ENCODE peak calls at places on chromosomes 6 and 20, in seven cellular contexts. F is neural progenitor cell, E is HCT116, W is hepatocyte, J is PC-9, H is fibroblast of lung, C is endothelial cell of umbilical vein. D is an unnamed sample. For H4K20me1, the result is how much of the 10 kb centered on the place peaks cover.

GRCh38 chr6:113630738-113631535 is 226.2 kb upstream of the MARCKS start:
- DNase-seq in F (no peak), E (no peak), W (peak), J (no peak), H (peak), C (peak), D (peak)

GRCh38 chr20:34627458-34627857 is 49.4 kb downstream of the PIGU start:
- DNase-seq in F (no peak), E (no peak), W (no peak), J (no peak), H (no peak), C (no peak), D (no peak)

GRCh38 chr6:158081657-158081935 is 86.5 kb downstream of the SERAC1 start:
- DNase-seq in F (no peak), E (no peak), W (no peak), J (no peak), H (no peak), C (no peak), D (no peak)

GRCh38 chr20:31712564-31713311 is 9.9 kb downstream of the BCL2L1 start:
- DNase-seq in F (peak), E (peak), W (peak), J (peak), H (peak), C (peak), D (peak)

GRCh38 chr6:159116343-159116742 is 52.9 kb upstream of the FNDC1 start:
- DNase-seq in F (no peak), E (no peak), W (no peak), J (no peak), H (no peak), C (no peak), D (no peak)

GRCh38 chr20:43320536-43320935 is 130.8 kb upstream of the PTPRT start:
- DNase-seq in F (peak), E (no peak), W (no peak), J (no peak), H (no peak), C (no peak), D (no peak)

GRCh38 chr20:25090492-25091429 is 8.8 kb upstream of the VSX1 start:
- DNase-seq in F (no peak), E (no peak), W (no peak), J (peak), H (no peak), C (no peak), D (no peak)

GRCh38 chr6:52411911-52412310 is 8.2 kb upstream of the EFHC1 start:
- DNase-seq in F (no peak), E (no peak), W (no peak), J (no peak), H (no peak), C (no peak), D (no peak)

GRCh38 chr6:129575378-129576118 is 134.4 kb downstream of the ARHGAP18 start:
- DNase-seq in F (peak), E (peak), W (peak), J (peak), H (peak), C (peak), D (peak)

GRCh38 chr20:45545754-45546453 is 1.3 kb downstream of the EPPIN start:
- DNase-seq in F (peak), E (peak), W (peak), J (no peak), H (peak), C (no peak), D (peak)

GRCh38 chr6:3986241-3986640 is 92.7 kb downstream of the FAM217A start:
- DNase-seq in F (no peak), E (no peak), W (no peak), J (no peak), H (no peak), C (no peak), D (no peak)

DNA sequence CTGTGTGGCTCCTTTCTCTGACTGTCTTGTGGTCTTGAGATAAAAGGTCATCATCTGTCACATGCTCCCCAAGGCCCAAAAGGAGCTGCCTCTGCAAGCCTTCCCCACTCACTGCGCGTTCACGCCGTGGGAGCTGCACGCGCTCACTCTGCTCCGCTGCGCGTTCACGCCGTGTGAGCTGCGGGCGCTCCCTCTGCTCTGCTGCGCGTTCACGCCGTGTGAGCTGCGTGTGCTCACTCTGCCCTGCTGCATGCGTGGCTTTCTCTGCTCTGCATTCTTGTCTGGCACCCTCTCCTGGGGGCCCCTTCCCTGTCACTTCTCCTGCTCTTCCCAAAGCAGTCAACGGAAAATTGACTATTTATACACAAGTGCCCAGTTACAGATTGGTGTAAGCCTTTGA is 42.5 kb downstream of the PSMB1 start:
- DNase-seq in F (no peak), E (no peak), W (no peak), J (no peak), H (no peak), C (no peak), D (no peak)
- TF ChIP-seq EZH2 in F (no peak), E (no peak), W (no peak), J (no peak), H (no peak), C (no peak), D (no peak)

GRCh38 chr20:32820000-32820697 is 395 bp downstream of the MAPRE1 start:
- DNase-seq in F (peak), E (peak), W (peak), J (no peak), H (peak), C (peak), D (peak)
- H4K20me1 ChIP-seq in F (half or more), E (under half), W (under half), J (under half), H (under half), C (under half), D (half or more)

DNA sequence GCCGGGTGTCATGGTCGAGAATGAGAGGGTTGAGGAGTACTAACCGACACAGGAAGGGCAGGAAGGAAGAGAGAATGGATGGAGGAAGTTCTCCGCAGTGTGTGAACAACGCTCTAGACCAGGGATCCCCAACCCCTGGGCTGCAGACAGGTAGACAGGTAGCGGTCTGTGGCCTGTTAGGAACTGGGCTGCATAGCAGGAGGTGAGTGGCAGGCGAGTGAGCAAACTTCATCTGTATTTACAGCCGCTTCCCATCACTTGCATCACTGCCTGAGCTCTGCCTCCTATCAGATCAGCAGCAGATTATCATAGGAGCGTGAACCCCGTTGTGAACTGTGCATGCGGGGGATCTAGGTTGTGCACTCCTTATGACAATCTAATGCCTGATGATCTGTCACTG is 62.0 kb downstream of the SULF2 start:
- DNase-seq in F (no peak), E (no peak), W (no peak), J (no peak), H (no peak), C (no peak), D (no peak)
- H3K4me2 ChIP-seq in F (no peak), E (no peak), W (no peak), J (no peak), H (no peak), C (no peak), D (no peak)

DNA sequence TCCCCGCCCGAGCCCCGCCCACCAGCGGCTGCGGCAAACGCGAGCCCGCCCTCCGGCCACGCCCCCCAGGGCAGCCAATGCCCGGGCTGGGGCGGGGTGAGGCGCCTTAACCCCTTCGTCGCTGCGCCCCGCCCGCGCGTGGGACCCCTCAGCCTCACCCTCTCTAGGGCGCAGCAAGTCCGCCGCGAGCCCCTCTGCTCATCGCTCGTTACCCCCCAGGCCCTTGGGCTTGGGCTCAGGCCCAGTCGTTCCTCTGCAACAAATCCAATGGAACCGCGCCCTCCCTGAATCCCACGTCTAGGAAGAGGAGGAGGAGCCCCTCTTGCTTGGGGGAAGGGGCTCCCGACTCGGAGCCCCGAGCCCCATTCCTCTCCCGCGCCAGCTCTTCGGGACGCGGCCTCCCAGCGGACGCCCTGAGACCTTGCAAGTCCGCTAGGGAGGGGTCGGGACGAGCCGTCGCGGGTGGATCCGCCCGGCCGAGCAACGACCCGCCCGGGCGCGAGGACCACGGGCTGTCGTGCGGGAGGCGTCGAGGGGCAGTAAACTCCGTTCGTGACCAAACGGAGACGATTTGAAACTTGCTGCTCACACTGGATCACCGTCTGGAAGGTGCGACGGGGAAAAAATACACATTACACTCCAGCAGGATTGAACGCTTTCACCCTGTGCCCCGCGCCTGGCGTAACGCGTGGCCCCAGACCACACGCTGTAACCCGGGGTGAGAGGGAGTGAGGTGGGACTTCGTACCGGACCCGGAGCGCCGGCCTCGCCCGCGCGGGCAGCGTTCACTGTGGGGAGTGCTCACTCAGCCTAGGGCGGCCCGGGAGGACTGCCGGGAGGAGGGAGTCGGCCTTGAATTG is 463 bp upstream of the LZTS3 start:
- DNase-seq in F (peak), E (peak), W (peak), J (peak), H (peak), C (peak), D (peak)
- TF ChIP-seq EZH2 in F (peak), E (no peak), W (no peak), J (no peak), H (no peak), C (no peak), D (peak)

GRCh38 chr6:37904590-37904989 is 85.1 kb downstream of the ZFAND3 start:
- DNase-seq in F (no peak), E (no peak), W (no peak), J (no peak), H (no peak), C (peak), D (peak)
- H4K20me1 ChIP-seq in F (half or more), E (under half), W (half or more), J (half or more), H (under half), C (under half), D (half or more)

DNA sequence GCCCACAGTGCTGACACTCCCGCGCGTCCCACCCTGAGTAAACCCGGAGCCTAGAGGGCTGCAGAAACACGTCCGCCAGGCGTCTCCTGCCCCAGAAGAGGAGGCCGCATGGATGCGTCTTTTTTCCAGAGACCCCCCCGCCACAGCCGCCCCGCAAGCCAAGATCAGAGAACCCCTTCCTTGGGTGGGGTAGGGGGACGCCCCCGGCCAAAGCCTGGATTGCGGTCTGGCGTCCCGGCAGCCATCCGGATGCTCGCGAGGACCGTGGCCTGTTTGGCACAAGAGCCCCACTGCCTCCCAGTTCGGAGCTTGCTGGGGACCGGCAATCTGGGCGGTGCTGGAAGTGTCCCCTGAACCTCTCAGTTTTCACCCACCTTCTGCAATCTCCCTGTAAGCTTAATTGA is 960 bp downstream of the FAM162B start:
- DNase-seq in F (no peak), E (no peak), W (peak), J (no peak), H (peak), C (no peak), D (no peak)
- H3K4me2 ChIP-seq in F (peak), E (no peak), W (peak), J (no peak), H (peak), C (peak), D (peak)

DNA sequence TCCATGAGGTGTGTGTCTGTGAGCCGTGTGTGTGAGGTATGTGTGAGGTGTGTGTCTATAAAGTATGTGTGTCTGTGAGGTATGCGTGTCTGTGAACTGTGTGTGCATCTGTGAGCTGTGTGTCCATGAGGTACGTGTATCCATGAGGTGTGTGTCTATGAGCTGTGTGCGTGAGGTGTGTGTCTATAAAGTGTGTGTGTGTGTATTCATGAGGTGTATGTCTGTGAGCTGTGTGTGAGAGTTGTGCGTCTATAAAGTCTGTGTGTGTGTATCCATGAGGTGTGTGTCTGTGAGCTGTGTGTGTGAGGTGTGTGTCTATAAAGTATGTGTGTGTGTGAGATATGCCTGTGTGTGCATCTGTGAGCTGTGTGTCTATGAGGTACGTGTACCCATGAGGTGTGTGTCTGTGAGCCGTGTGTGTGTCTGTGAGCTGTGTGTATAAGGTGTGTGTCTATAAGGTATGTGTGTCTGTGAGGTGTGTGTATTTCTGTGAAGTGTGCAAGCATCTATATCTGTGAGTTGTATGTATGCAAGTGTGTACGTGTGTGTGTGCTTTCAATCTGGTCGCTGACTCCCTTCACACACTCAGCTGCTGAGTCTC is 91.9 kb upstream of the FOXP4 start:
- DNase-seq in F (no peak), E (no peak), W (no peak), J (no peak), H (no peak), C (no peak), D (no peak)
- TF ChIP-seq EZH2 in F (no peak), E (no peak), W (no peak), J (no peak), H (no peak), C (no peak), D (no peak)